ENCODE peak calls at places on chromosome 15, in nine cellular contexts. Q, K, H, J, Z, E, V, U and X are unnamed samples.

GRCh38 chr15:91885714-91886265 is 32.3 kb downstream of the SLCO3A1 start:
- DNase-seq in H (no peak), Z (no peak), J (no peak), V (no peak), Q (no peak), E (no peak), U (no peak), K (peak; percentile 23), X (no peak)

GRCh38 chr15:69757186-69757585 is 304.6 kb downstream of the RPLP1 start:
- DNase-seq in V (no peak), U (no peak), K (peak; percentile 18), E (no peak), Z (no peak), H (no peak), Q (no peak), J (no peak), X (no peak)

GRCh38 chr15:101426761-101427333 is 62.7 kb downstream of the PCSK6 start:
- DNase-seq in H (no peak), E (no peak), Q (no peak), V (no peak), K (no peak), J (no peak), U (no peak), Z (no peak), X (no peak)

GRCh38 chr15:41512512-41513281 is 930 bp downstream of the LTK start:
- DNase-seq in J (no peak), V (no peak), H (no peak), K (peak; percentile 85), E (peak; percentile 44), Z (no peak), U (no peak), Q (peak; percentile 88), X (no peak)

GRCh38 chr15:19973718-19974117 is 567.9 kb downstream of the GOLGA6L6 start:
- DNase-seq in H (no peak), V (no peak), E (no peak), Z (no peak), K (peak; percentile 71), Q (peak; percentile 29), J (no peak), U (no peak), X (no peak)

GRCh38 chr15:86300371-86301106 is 220.9 kb downstream of the AGBL1 start:
- DNase-seq in Q (no peak), E (no peak), H (no peak), Z (no peak), K (no peak), U (no peak), V (no peak), J (no peak), X (no peak)

GRCh38 chr15:63833246-63833696 is 477 bp downstream of the HERC1 start:
- DNase-seq in U (peak; percentile 69), J (peak; percentile 39), V (peak; percentile 25), Q (peak; percentile 86), Z (peak; percentile 68), H (no peak), K (peak; percentile 51), E (peak; percentile 41), X (peak; percentile 65)

GRCh38 chr15:53512029-53512428 is 247.4 kb downstream of the WDR72 start:
- DNase-seq in V (no peak), Z (no peak), Q (no peak), K (no peak), E (peak; percentile 1), U (no peak), H (no peak), J (no peak), X (no peak)

GRCh38 chr15:74891469-74891868 is 1.6 kb downstream of the MPI start:
- DNase-seq in E (no peak), H (no peak), Q (no peak), U (no peak), V (no peak), J (no peak), K (no peak), Z (no peak), X (no peak)

DNA sequence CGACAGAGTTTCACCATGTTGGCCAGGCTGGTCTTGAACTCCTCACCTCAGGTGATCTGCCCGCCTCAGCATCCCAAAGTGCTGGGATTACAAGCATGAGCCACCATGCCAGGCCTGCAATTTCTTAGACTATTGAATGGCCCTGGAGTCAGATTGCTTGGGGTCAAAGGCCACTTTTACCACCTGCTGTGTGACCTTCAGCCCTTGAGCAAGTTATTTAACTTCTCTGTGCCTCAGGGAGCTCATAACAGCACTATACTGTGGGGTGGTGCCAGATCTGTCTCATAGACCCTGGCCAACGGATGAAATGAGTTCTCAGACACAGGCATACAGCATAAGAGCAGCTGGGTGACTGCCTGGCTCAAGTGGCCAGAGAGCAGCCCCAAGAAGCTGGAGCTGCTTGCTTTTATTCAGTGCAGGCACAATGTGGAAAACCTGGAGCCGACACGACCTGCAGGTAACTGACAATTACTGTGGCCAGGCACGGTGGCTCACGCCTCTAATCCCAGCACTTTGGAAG is 44.9 kb upstream of the FURIN start:
- DNase-seq in U (no peak), Q (no peak), H (no peak), K (no peak), J (no peak), Z (no peak), V (no peak), E (no peak), X (no peak)
- TF ChIP-seq CTCF in U (no peak), Q (no peak), H (no peak), K (no peak), J (no peak), Z (no peak), V (no peak), E (no peak), X (no peak)

DNA sequence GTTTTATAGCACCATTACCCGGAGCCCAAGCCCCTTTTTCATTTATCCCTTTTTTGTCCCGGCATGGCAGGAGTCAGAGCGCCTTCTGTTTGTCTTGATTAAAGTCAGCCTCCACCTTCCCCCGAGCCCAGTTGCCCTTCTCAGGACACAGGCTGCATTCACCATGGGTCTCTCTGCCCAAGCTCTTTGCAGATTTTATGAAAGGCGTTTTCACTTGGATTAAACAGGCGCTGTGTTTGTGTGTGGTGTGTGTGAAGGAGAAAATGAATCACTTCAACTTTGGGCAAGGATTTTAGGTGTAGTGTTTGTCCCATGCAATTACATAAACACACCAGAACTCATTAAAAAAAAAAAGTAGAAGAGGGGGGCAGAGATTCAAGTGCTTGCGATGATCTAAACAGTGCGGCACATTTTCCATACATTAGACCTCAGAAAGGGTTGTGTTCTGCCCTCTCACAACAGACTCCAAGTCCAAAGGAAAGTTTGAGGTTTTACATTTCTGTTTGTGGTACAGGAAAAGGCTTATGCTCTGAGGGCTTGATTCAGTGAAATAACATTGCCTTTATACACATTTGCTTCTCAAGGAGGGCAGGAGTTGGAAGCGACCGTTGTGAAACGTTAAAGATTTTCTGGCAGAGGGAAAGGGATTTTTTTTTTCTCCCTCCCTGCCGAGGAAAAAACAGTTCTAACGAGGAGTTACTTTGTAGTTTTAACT is 14.5 kb upstream of the IL16 start:
- DNase-seq in E (no peak), Q (no peak), K (no peak), J (no peak), V (no peak), H (no peak), U (no peak), Z (no peak), X (no peak)
- H3K4me3 ChIP-seq in E (no peak overlapping the region), Q (peak overlapping the region; percentile 33), K (no peak overlapping the region), J (peak overlapping the region; percentile 45), V (peak overlapping the region; percentile 46), H (no peak overlapping the region), U (peak overlapping the region; percentile 47), Z (peak overlapping the region; percentile 50), X (peak overlapping the region; percentile 55)

GRCh38 chr15:66462630-66463029 is 34.9 kb downstream of the SNAPC5 start:
- DNase-seq in U (no peak), K (no peak), Z (no peak), V (peak; percentile 41), E (no peak), Q (no peak), J (no peak), H (no peak), X (no peak)
- TF ChIP-seq CTCF in U (no peak), K (no peak), Z (no peak), V (no peak), E (no peak), Q (no peak), J (no peak), H (no peak), X (no peak)

GRCh38 chr15:97522362-97522761 is 438.1 kb upstream of the ARRDC4 start:
- DNase-seq in H (no peak), U (no peak), E (no peak), Z (no peak), K (no peak), J (no peak), Q (peak; percentile 28), V (peak; percentile 51), X (peak; percentile 25)
- H3K4me3 ChIP-seq in H (no peak overlapping the region), U (no peak overlapping the region), E (no peak overlapping the region), Z (no peak overlapping the region), K (no peak overlapping the region), J (no peak overlapping the region), Q (no peak overlapping the region), V (peak overlapping the region; percentile 53), X (peak overlapping the region; percentile 14)

DNA sequence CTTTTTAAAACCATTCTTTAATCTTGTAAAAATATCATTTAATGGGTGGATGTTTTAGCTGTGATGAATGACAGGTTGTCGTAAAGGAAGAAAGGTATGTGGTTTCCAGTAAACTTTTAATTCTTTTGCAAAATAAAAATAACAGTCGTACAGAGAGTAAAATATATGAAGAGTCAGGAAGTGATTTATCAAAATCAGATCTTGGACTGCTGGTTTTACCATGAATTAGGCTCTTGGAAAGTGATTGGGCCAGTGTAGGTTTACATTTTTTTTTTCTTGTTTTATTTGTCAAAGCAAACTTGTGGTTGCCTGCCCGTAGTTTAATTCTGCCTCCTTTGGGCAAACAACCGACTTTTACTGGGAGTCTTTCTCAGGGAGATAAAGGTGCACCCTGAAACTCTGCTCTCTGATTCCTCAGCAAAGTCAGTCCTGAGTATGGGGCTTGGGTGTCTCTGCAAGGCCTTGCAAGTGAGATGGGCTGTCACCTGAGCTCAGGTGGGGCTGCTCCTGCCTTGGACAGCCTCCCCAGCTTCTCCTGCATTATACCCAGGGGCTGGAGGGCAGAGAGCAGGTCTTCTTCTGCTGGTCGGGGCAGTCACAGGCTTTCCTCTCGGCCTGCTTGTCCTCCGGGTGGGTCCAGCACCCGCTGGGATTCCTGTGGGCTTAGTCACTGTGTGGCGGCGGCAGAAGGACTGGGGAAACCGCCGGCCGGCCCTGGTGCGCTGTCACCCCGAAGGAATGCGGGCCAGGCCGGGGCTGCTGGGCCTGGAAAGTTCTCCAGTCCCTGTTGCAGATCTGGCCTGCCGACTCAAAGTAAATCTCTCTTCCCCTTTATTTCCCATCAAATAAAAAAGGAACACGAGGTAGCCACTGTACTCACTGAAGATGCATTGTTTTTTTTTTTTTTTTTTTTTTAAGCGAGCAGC is 79.0 kb downstream of the IGF1R start:
- DNase-seq in Q (peak; percentile 95), U (peak; percentile 95), K (no peak), J (peak; percentile 87), H (peak; percentile 93), E (no peak), V (peak; percentile 85), Z (peak; percentile 87), X (peak; percentile 98)
- TF ChIP-seq CTCF in Q (no peak), U (no peak), K (no peak), J (no peak), H (no peak), E (no peak), V (no peak), Z (no peak), X (no peak)